ENCODE peak calls at places on chromosomes 1 and 21, in four cellular contexts. One of them, this sample, is unnamed. For H3K36me3 and H3K9me3, the result is how much of the 10 kb centered on the place peaks cover.

GRCh38 chr1:180675586-180675985 is 43.8 kb downstream of the XPR1 start:
- DNase-seq in lung: no peak
- DNase-seq in lower lobe of right lung: no peak
- DNase-seq in left ventricle myocardium inferior: no peak
- DNase-seq in this sample: no peak

GRCh38 chr1:246647113-246647512 is 77.1 kb upstream of the SCCPDH start:
- DNase-seq in lung: no peak
- DNase-seq in left ventricle myocardium inferior: peak
- DNase-seq in lower lobe of right lung: no peak
- DNase-seq in this sample: no peak

GRCh38 chr1:241265428-241265827 is 91.6 kb downstream of the RGS7 start:
- DNase-seq in left ventricle myocardium inferior: no peak
- DNase-seq in lung: no peak
- DNase-seq in lower lobe of right lung: no peak
- DNase-seq in this sample: no peak

GRCh38 chr1:6822530-6823359 is 37.5 kb downstream of the CAMTA1 start:
- DNase-seq in left ventricle myocardium inferior: no peak
- DNase-seq in lower lobe of right lung: no peak
- DNase-seq in lung: no peak
- DNase-seq in this sample: no peak

GRCh38 chr1:110503471-110503870 is 15.5 kb downstream of the KCNA10 start:
- DNase-seq in left ventricle myocardium inferior: no peak
- DNase-seq in lower lobe of right lung: peak
- DNase-seq in lung: no peak
- DNase-seq in this sample: no peak

GRCh38 chr21:15112858-15113257 is 48.1 kb upstream of the NRIP1 start:
- DNase-seq in lung: no peak
- DNase-seq in lower lobe of right lung: no peak
- DNase-seq in left ventricle myocardium inferior: no peak
- DNase-seq in this sample: no peak

GRCh38 chr1:228351850-228352249 is 54.8 kb downstream of the TRIM11 start:
- DNase-seq in left ventricle myocardium inferior: peak
- DNase-seq in lower lobe of right lung: peak
- DNase-seq in lung: no peak
- DNase-seq in this sample: no peak

GRCh38 chr1:159815926-159816325 is 10.7 kb upstream of the SLAMF8 start:
- DNase-seq in lung: no peak
- DNase-seq in lower lobe of right lung: no peak
- DNase-seq in left ventricle myocardium inferior: no peak
- DNase-seq in this sample: no peak

GRCh38 chr21:31115249-31115648 is 77.0 kb upstream of the KRTAP19-8 start:
- DNase-seq in lower lobe of right lung: no peak
- DNase-seq in lung: no peak
- DNase-seq in left ventricle myocardium inferior: no peak
- DNase-seq in this sample: no peak

GRCh38 chr1:161367684-161368398 is at the start of gene CFAP126:
- DNase-seq in left ventricle myocardium inferior: peak
- DNase-seq in lower lobe of right lung: peak
- DNase-seq in lung: peak
- DNase-seq in this sample: peak

GRCh38 chr1:161359316-161359715 is 8.4 kb downstream of the CFAP126 start:
- DNase-seq in lower lobe of right lung: no peak
- DNase-seq in lung: no peak
- DNase-seq in left ventricle myocardium inferior: no peak
- DNase-seq in this sample: no peak

GRCh38 chr1:161365207-161365606 is 2.5 kb downstream of the CFAP126 start:
- DNase-seq in left ventricle myocardium inferior: no peak
- DNase-seq in lung: no peak
- DNase-seq in lower lobe of right lung: no peak
- DNase-seq in this sample: peak

DNA sequence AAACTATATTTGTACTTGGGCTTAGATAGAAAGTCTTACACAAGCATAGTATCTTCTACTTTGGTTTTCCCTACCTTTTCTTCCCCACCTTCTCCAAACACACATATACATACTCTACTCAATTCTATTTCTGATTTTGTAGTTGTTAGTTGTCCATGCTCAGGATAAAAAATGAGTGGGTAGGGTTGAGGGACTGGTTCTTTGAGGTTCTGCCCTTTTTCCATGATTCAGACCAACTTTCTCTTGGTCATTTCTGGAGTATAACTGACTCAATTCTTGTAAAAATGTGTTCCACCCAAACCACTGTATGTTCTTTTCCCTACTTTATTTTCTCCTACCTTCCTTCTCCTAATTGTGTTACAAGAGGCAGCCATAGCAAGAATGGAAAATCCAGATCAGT is 3.3 kb downstream of the CFAP126 start:
- DNase-seq in lung: no peak
- DNase-seq in lower lobe of right lung: no peak
- DNase-seq in left ventricle myocardium inferior: no peak
- DNase-seq in this sample: no peak
- H3K36me3 ChIP-seq in lung: under half
- H3K36me3 ChIP-seq in lower lobe of right lung: under half
- H3K36me3 ChIP-seq in left ventricle myocardium inferior: under half
- H3K36me3 ChIP-seq in this sample: under half

GRCh38 chr1:182603646-182604127 is 502 bp downstream of the RGS16 start:
- DNase-seq in lower lobe of right lung: peak
- DNase-seq in lung: no peak
- DNase-seq in left ventricle myocardium inferior: no peak
- DNase-seq in this sample: no peak
- H3K27ac ChIP-seq in lower lobe of right lung: peak
- H3K27ac ChIP-seq in lung: peak
- H3K27ac ChIP-seq in left ventricle myocardium inferior: peak
- H3K27ac ChIP-seq in this sample: peak

GRCh38 chr1:153569465-153569864 is 3.8 kb upstream of the S100A2 start:
- DNase-seq in lung: no peak
- DNase-seq in left ventricle myocardium inferior: no peak
- DNase-seq in lower lobe of right lung: no peak
- DNase-seq in this sample: no peak

GRCh38 chr1:153570874-153571273 is 5.2 kb upstream of the S100A2 start:
- DNase-seq in lower lobe of right lung: no peak
- DNase-seq in left ventricle myocardium inferior: no peak
- DNase-seq in lung: no peak
- DNase-seq in this sample: no peak

GRCh38 chr1:153572569-153573015 is 6.9 kb upstream of the S100A2 start:
- DNase-seq in left ventricle myocardium inferior: peak
- DNase-seq in lung: peak
- DNase-seq in lower lobe of right lung: peak
- DNase-seq in this sample: peak

GRCh38 chr1:153573351-153573750 is 7.7 kb upstream of the S100A2 start:
- DNase-seq in lower lobe of right lung: no peak
- DNase-seq in left ventricle myocardium inferior: no peak
- DNase-seq in lung: no peak
- DNase-seq in this sample: no peak

DNA sequence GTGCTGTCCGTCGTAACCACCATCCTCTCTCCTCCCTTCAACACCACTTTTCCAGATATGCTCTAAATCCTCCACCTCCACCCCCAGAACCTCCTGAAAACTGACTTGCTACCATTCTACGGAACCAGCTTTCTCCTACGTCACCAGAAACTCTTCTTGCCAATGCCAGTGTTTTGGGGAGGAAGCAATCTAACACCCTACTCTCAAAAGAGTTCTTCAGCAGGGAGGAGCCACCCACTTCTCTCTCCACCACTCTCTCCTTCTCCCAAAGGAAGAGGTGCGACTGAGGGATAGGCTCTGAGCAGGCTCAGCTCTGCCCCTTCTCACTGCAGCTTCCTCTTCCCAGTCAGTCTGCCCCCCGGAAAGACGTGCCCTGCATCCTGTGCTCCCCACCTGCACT is 6.1 kb upstream of the S100A2 start:
- DNase-seq in left ventricle myocardium inferior: no peak
- DNase-seq in lung: no peak
- DNase-seq in lower lobe of right lung: no peak
- DNase-seq in this sample: no peak
- H3K9me3 ChIP-seq in left ventricle myocardium inferior: under half
- H3K9me3 ChIP-seq in lung: under half
- H3K9me3 ChIP-seq in lower lobe of right lung: under half
- H3K9me3 ChIP-seq in this sample: under half

GRCh38 chr1:204248954-204249353 is 35.2 kb upstream of the GOLT1A start:
- DNase-seq in lung: no peak
- DNase-seq in left ventricle myocardium inferior: no peak
- DNase-seq in lower lobe of right lung: no peak
- DNase-seq in this sample: no peak

GRCh38 chr1:204250428-204251030 is 36.7 kb upstream of the GOLT1A start:
- DNase-seq in lower lobe of right lung: no peak
- DNase-seq in left ventricle myocardium inferior: no peak
- DNase-seq in lung: no peak
- DNase-seq in this sample: no peak

GRCh38 chr1:204251926-204252689 is 38.3 kb upstream of the GOLT1A start:
- DNase-seq in left ventricle myocardium inferior: no peak
- DNase-seq in lung: no peak
- DNase-seq in lower lobe of right lung: no peak
- DNase-seq in this sample: no peak

GRCh38 chr1:204249736-204250427 is 36.1 kb upstream of the GOLT1A start:
- DNase-seq in left ventricle myocardium inferior: no peak
- DNase-seq in lower lobe of right lung: no peak
- DNase-seq in lung: no peak
- DNase-seq in this sample: no peak

DNA sequence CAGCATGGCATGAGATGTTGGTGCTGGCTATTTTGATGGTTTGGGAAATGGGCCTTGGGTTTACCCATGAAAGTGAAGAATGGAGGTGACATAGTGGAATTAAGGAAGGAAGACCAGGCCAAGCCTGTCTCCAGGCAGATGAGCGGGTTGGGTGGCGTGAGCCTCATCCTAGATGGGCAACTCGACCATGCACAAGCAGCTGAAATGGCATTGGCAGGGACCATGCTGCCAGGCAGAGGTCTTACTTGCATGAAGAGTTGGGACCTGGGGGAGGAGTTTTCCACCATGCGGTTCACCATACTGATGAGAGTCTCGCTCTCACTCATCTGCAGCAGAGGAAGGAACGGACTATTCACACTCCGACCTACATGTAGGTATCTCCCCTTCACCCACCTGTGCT is 37.5 kb upstream of the GOLT1A start:
- DNase-seq in lower lobe of right lung: no peak
- DNase-seq in lung: no peak
- DNase-seq in left ventricle myocardium inferior: no peak
- DNase-seq in this sample: no peak
- H3K36me3 ChIP-seq in lower lobe of right lung: under half
- H3K36me3 ChIP-seq in lung: under half
- H3K36me3 ChIP-seq in left ventricle myocardium inferior: under half
- H3K36me3 ChIP-seq in this sample: under half

GRCh38 chr1:1023700-1024099 is 3.8 kb downstream of the AGRN start:
- DNase-seq in lung: no peak
- DNase-seq in left ventricle myocardium inferior: no peak
- DNase-seq in lower lobe of right lung: no peak
- DNase-seq in this sample: no peak
- H3K27ac ChIP-seq in lung: peak
- H3K27ac ChIP-seq in left ventricle myocardium inferior: peak
- H3K27ac ChIP-seq in lower lobe of right lung: peak
- H3K27ac ChIP-seq in this sample: no peak

DNA sequence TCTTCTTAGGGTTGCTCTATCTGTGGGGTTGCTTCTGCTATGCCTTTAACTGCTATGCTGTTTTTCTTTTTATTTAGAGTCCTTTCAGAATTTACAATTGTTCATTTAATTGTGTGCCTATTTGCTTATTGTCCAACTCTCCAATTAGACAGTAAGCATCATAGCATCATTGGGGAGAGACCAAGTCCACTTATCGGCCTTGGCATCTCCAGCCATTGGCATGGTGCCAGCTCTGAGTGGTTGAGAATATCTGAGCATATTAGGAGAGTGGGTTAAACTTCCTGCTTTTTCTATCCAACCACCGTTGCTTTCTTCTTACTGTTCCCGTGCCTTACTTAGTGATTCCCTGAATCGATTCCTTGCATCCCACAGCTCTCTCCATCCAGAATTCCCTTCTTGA is 535.0 kb downstream of the AJAP1 start:
- DNase-seq in lung: no peak
- DNase-seq in left ventricle myocardium inferior: no peak
- DNase-seq in lower lobe of right lung: no peak
- DNase-seq in this sample: no peak
- H3K9me3 ChIP-seq in lung: under half
- H3K9me3 ChIP-seq in left ventricle myocardium inferior: under half
- H3K9me3 ChIP-seq in lower lobe of right lung: under half
- H3K9me3 ChIP-seq in this sample: under half

GRCh38 chr1:184801503-184801902 is 46.8 kb upstream of the EDEM3 start:
- DNase-seq in lower lobe of right lung: no peak
- DNase-seq in left ventricle myocardium inferior: no peak
- DNase-seq in lung: no peak
- DNase-seq in this sample: no peak
- H3K36me3 ChIP-seq in lower lobe of right lung: under half
- H3K36me3 ChIP-seq in left ventricle myocardium inferior: half or more
- H3K36me3 ChIP-seq in lung: under half
- H3K36me3 ChIP-seq in this sample: under half

This sample was measured in SJSA1.